ENCODE peak calls at places on chromosomes 12 and 14, in seven cellular contexts. One of them, this sample, is unnamed.
A peak's percentile ranks its signal among the peaks of the same experiment; 100 is the strongest.

GRCh38 chr12:110079477-110080400 is 31.4 kb upstream of the C12orf76 start:
- DNase-seq in cardiac muscle cell: no peak
- DNase-seq in left lung: peak; percentile 64
- DNase-seq in fibroblast of lung: no peak
- DNase-seq in suprapubic skin: no peak
- DNase-seq in HCT116: no peak
- DNase-seq in thoracic aorta: no peak
- DNase-seq in this sample: no peak

GRCh38 chr12:114186241-114187002 is 219.5 kb downstream of the TBX5 start:
- DNase-seq in suprapubic skin: no peak
- DNase-seq in fibroblast of lung: no peak
- DNase-seq in left lung: no peak
- DNase-seq in HCT116: no peak
- DNase-seq in thoracic aorta: no peak
- DNase-seq in cardiac muscle cell: no peak
- DNase-seq in this sample: no peak

GRCh38 chr12:114799574-114800487 is 115.9 kb upstream of the TBX3 start:
- DNase-seq in cardiac muscle cell: peak; percentile 96
- DNase-seq in left lung: no peak
- DNase-seq in fibroblast of lung: peak; percentile 25
- DNase-seq in HCT116: peak; percentile 58
- DNase-seq in suprapubic skin: no peak
- DNase-seq in thoracic aorta: no peak
- DNase-seq in this sample: peak; percentile 85

GRCh38 chr12:76694369-76694768 is 69.5 kb upstream of the ZDHHC17 start:
- DNase-seq in cardiac muscle cell: no peak
- DNase-seq in left lung: no peak
- DNase-seq in suprapubic skin: no peak
- DNase-seq in thoracic aorta: no peak
- DNase-seq in fibroblast of lung: no peak
- DNase-seq in HCT116: no peak
- DNase-seq in this sample: no peak

GRCh38 chr12:109835827-109836226 is 2.6 kb upstream of the TRPV4 start:
- DNase-seq in HCT116: no peak
- DNase-seq in cardiac muscle cell: no peak
- DNase-seq in left lung: no peak
- DNase-seq in thoracic aorta: no peak
- DNase-seq in fibroblast of lung: no peak
- DNase-seq in suprapubic skin: no peak
- DNase-seq in this sample: no peak

GRCh38 chr12:109716512-109717389 is 3.1 kb downstream of the FAM222A start:
- DNase-seq in left lung: no peak
- DNase-seq in fibroblast of lung: peak; percentile 40
- DNase-seq in suprapubic skin: no peak
- DNase-seq in thoracic aorta: no peak
- DNase-seq in cardiac muscle cell: peak; percentile 41
- DNase-seq in HCT116: no peak
- DNase-seq in this sample: peak; percentile 87

GRCh38 chr12:132391326-132392041 is 62.1 kb upstream of the GALNT9 start:
- DNase-seq in HCT116: no peak
- DNase-seq in left lung: peak; percentile 25
- DNase-seq in cardiac muscle cell: no peak
- DNase-seq in fibroblast of lung: no peak
- DNase-seq in suprapubic skin: peak; percentile 67
- DNase-seq in thoracic aorta: no peak
- DNase-seq in this sample: no peak

GRCh38 chr12:93894391-93895095 is 217.4 kb downstream of the CRADD start:
- DNase-seq in left lung: peak; percentile 60
- DNase-seq in suprapubic skin: peak; percentile 85
- DNase-seq in thoracic aorta: peak; percentile 75
- DNase-seq in HCT116: no peak
- DNase-seq in cardiac muscle cell: peak; percentile 69
- DNase-seq in fibroblast of lung: peak; percentile 77
- DNase-seq in this sample: peak; percentile 71

GRCh38 chr14:85241022-85241880 is 288.7 kb upstream of the FLRT2 start:
- DNase-seq in cardiac muscle cell: peak; percentile 2
- DNase-seq in HCT116: no peak
- DNase-seq in thoracic aorta: no peak
- DNase-seq in fibroblast of lung: no peak
- DNase-seq in left lung: no peak
- DNase-seq in suprapubic skin: no peak
- DNase-seq in this sample: peak; percentile 30

GRCh38 chr14:74800780-74801179 is 37.7 kb downstream of the YLPM1 start:
- DNase-seq in HCT116: no peak
- DNase-seq in cardiac muscle cell: no peak
- DNase-seq in thoracic aorta: no peak
- DNase-seq in suprapubic skin: no peak
- DNase-seq in left lung: no peak
- DNase-seq in fibroblast of lung: no peak
- DNase-seq in this sample: no peak

GRCh38 chr14:103630364-103631108 is 1.5 kb downstream of the KLC1 start:
- DNase-seq in fibroblast of lung: no peak
- DNase-seq in cardiac muscle cell: no peak
- DNase-seq in thoracic aorta: no peak
- DNase-seq in HCT116: no peak
- DNase-seq in suprapubic skin: no peak
- DNase-seq in left lung: no peak
- DNase-seq in this sample: no peak

GRCh38 chr12:92080390-92081285 is 65.0 kb downstream of the BTG1 start:
- DNase-seq in HCT116: peak; percentile 51
- DNase-seq in left lung: no peak
- DNase-seq in suprapubic skin: no peak
- DNase-seq in fibroblast of lung: peak; percentile 68
- DNase-seq in cardiac muscle cell: peak; percentile 72
- DNase-seq in thoracic aorta: no peak
- DNase-seq in this sample: no peak

GRCh38 chr14:33569844-33570716 is 380.8 kb downstream of the EGLN3 start:
- DNase-seq in HCT116: no peak
- DNase-seq in left lung: no peak
- DNase-seq in fibroblast of lung: peak; percentile 44
- DNase-seq in cardiac muscle cell: no peak
- DNase-seq in suprapubic skin: no peak
- DNase-seq in thoracic aorta: no peak
- DNase-seq in this sample: no peak

GRCh38 chr12:24500466-24501232 is 448.3 kb downstream of the BCAT1 start:
- DNase-seq in thoracic aorta: no peak
- DNase-seq in suprapubic skin: no peak
- DNase-seq in cardiac muscle cell: no peak
- DNase-seq in fibroblast of lung: peak; percentile 74
- DNase-seq in HCT116: no peak
- DNase-seq in left lung: no peak
- DNase-seq in this sample: no peak

DNA sequence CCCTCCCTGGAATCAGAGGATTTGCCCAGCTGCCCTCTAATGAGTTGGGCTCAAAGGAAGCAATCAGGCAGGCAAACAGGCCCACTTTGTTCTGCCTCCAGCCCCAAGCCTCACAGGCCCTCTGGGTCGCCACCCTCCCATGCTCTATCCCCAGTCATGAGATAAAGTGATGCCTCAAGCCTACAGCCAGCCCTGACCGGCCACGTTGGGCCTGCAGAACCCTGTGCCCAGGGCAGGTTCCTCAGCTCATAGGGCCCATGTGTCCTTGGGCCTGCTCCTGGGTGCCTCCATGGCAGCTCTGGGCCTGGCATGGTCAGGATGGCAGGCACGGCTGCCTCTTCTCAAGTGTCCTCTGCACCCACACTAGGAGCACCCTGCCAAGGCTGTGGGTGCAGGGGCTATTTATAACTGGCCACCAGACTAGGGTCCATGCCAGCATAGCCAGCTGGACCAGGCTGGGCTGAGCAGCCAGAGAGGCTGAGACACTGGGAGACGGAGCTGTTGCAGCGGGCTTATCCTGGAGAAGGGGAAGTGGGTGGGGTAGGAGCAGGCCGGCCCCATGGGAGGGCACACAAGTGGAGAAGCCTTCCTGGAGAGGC is 20.2 kb downstream of the HDAC7 start:
- DNase-seq in suprapubic skin: no peak
- DNase-seq in cardiac muscle cell: no peak
- DNase-seq in fibroblast of lung: no peak
- DNase-seq in left lung: no peak
- DNase-seq in thoracic aorta: no peak
- DNase-seq in HCT116: no peak
- DNase-seq in this sample: no peak
- H3K4me1 ChIP-seq in suprapubic skin: peaks cover 54% of the 10 kb centered on the region
- H3K4me1 ChIP-seq in cardiac muscle cell: peaks cover 12% of the 10 kb centered on the region
- H3K4me1 ChIP-seq in fibroblast of lung: peaks cover 9% of the 10 kb centered on the region
- H3K4me1 ChIP-seq in left lung: peaks cover 55% of the 10 kb centered on the region
- H3K4me1 ChIP-seq in thoracic aorta: peaks cover 65% of the 10 kb centered on the region
- H3K4me1 ChIP-seq in HCT116: no peaks in the 10 kb centered on the region
- H3K4me1 ChIP-seq in this sample: peaks cover 20% of the 10 kb centered on the region

DNA sequence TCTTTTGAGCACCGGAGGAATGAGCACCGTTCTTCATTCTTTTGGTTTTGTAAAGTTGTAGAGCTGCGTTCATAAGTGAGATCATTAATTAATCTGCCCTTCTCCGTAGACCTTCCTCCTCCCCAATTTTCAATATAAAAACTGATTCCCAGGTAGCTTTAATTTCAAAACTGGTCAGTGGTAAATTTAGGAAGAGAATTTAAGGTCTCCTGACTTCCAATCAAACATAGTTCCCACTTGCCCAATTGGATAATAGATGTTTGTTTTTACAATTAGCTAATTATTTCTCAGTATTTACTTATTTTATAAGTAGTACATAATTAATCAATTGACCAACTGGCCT is 27.2 kb upstream of the YBX3 start:
- DNase-seq in thoracic aorta: no peak
- DNase-seq in suprapubic skin: no peak
- DNase-seq in cardiac muscle cell: no peak
- DNase-seq in fibroblast of lung: no peak
- DNase-seq in left lung: no peak
- DNase-seq in HCT116: no peak
- DNase-seq in this sample: no peak
- H3K4me3 ChIP-seq in thoracic aorta: peak overlapping the region; percentile 28
- H3K4me3 ChIP-seq in suprapubic skin: peak overlapping the region; percentile 32
- H3K4me3 ChIP-seq in cardiac muscle cell: no peak overlapping the region
- H3K4me3 ChIP-seq in fibroblast of lung: no peak overlapping the region
- H3K4me3 ChIP-seq in left lung: no peak overlapping the region
- H3K4me3 ChIP-seq in HCT116: no peak overlapping the region
- H3K4me3 ChIP-seq in this sample: no peak overlapping the region

DNA sequence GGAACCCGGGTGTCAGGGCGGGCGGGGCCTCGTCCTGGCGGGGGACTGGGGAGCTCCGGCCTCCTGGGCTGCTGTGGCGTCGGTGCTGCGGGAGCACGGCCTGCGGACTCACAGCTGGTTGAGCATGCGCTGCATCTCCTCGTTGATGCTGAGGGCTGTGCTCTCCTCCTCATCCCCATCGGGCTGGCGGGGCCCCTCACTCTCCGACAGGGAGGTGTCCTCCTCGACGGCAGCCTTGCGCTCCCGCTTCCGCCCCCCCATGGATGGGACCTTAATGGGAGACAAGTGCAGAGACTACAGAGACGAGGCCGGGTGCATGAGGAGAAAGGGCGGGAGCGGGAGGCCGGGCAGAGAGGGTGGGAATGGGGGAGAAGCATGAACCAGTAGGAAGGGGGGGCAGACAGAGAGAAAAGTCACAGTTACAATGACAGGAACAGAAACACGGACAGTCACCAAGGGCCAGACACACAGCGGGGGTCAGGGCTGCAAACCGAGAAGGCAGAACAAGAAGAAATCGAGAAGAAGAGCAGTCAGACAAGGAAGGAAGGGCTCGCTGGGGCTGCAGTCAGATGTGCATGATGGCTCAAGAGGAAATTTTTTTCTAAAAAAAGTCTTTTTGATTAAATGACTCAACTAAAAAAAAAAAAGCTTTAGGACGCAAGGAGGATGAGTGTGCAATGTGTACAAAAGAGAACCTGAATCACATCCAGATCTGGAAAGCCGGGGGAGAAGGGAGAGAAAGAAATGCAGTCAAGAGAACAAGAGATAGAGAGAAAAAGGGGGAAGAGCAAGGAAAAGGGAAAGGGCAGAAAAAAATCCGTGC is 7.1 kb downstream of the IFFO1 start:
- DNase-seq in cardiac muscle cell: no peak
- DNase-seq in HCT116: no peak
- DNase-seq in left lung: no peak
- DNase-seq in suprapubic skin: no peak
- DNase-seq in fibroblast of lung: peak; percentile 75
- DNase-seq in thoracic aorta: no peak
- DNase-seq in this sample: no peak
- H3K4me1 ChIP-seq in cardiac muscle cell: peaks cover 25% of the 10 kb centered on the region
- H3K4me1 ChIP-seq in HCT116: peaks cover 28% of the 10 kb centered on the region
- H3K4me1 ChIP-seq in left lung: peaks cover 62% of the 10 kb centered on the region
- H3K4me1 ChIP-seq in suprapubic skin: peaks cover 53% of the 10 kb centered on the region
- H3K4me1 ChIP-seq in fibroblast of lung: peaks cover 49% of the 10 kb centered on the region
- H3K4me1 ChIP-seq in thoracic aorta: peaks cover 66% of the 10 kb centered on the region
- H3K4me1 ChIP-seq in this sample: peaks cover 23% of the 10 kb centered on the region

DNA sequence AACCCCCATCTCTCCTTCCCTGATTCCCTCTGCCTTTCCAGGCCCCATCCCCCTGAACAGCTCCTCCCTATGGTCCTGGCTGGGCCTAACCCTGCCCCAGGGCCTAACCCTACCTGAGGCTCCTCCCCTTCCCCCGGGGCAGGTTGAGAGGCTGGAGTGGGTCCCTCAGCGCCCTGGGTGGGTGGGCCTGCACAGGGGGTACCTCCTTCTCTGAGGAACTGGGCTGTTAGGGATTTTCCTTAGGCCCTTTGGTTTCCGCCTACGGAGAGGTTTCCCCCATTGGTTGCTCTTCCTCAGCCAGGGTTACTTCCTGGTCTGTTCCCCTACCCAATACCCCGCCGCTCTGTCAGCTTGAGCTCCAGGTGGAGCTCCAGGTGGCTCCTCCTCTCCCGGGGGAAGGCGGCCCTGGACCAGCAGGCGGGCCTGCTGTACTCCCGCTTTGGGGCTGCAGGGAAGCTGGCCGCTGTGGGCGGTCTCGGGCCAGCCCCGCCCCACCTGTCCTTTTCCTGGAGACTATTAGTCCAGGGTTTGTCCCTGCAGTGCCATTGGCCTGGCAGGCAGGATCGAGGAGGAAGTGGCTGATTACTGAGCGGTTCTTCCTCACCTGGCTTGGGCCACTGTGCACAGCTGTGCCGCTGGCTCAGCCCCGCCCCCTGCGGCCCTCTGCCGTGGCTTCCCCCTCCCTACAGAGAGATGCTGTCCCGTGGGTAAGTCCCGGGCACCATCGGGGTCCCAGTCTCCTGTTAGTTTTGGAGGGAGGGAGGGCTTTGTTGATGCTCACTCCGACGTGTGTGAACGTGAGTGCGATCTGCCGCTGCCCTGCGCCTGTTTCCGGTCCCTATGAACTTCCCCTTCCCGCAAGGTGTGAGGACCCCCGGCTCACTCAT is 2.5 kb downstream of the C12orf57 start:
- DNase-seq in suprapubic skin: no peak
- DNase-seq in cardiac muscle cell: peak; percentile 93
- DNase-seq in fibroblast of lung: no peak
- DNase-seq in thoracic aorta: no peak
- DNase-seq in left lung: peak; percentile 92
- DNase-seq in HCT116: peak; percentile 96
- DNase-seq in this sample: peak; percentile 53
- H3K4me3 ChIP-seq in suprapubic skin: peak overlapping the region; percentile 47
- H3K4me3 ChIP-seq in cardiac muscle cell: peak overlapping the region; percentile 31
- H3K4me3 ChIP-seq in fibroblast of lung: no peak overlapping the region
- H3K4me3 ChIP-seq in thoracic aorta: peak overlapping the region; percentile 51
- H3K4me3 ChIP-seq in left lung: peak overlapping the region; percentile 25
- H3K4me3 ChIP-seq in HCT116: peak overlapping the region; percentile 71
- H3K4me3 ChIP-seq in this sample: no peak overlapping the region

DNA sequence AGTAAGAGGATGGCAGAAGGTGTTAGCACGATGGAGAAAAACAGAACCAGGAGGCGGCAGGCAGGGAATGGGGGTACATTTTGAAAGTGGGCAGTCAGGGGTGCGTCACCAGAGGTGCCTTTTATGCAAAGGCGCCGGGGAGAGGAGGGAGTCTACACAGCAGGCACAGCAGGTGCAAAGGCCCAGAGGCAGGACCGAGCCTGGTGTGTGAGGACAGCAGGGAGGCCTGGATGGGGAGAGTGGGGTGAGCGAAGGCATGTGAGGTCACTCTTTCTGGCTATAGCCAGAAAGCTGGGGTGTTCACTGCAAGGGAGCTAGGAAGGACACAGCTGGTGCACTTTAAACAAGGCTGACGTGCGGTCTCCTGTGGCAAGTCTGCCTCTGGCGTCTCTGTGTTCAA is 65.0 kb downstream of the NCOR2 start:
- DNase-seq in suprapubic skin: no peak
- DNase-seq in cardiac muscle cell: no peak
- DNase-seq in left lung: no peak
- DNase-seq in HCT116: no peak
- DNase-seq in thoracic aorta: no peak
- DNase-seq in fibroblast of lung: no peak
- DNase-seq in this sample: no peak
- H3K4me1 ChIP-seq in suprapubic skin: peaks cover 93% of the 10 kb centered on the region
- H3K4me1 ChIP-seq in cardiac muscle cell: peaks cover 41% of the 10 kb centered on the region
- H3K4me1 ChIP-seq in left lung: peaks cover 74% of the 10 kb centered on the region
- H3K4me1 ChIP-seq in HCT116: peaks cover 27% of the 10 kb centered on the region
- H3K4me1 ChIP-seq in thoracic aorta: peaks cover 67% of the 10 kb centered on the region
- H3K4me1 ChIP-seq in fibroblast of lung: peaks cover 32% of the 10 kb centered on the region
- H3K4me1 ChIP-seq in this sample: peaks cover 45% of the 10 kb centered on the region